ENCODE peak calls at places on chromosomes 11 and 22, in eight cellular contexts. R, Y, T, C, W, A, Q and I are unnamed samples.
A peak's percentile ranks its signal among the peaks of the same experiment; 100 is the strongest.

GRCh38 chr11:89182773-89183172 is 5.1 kb downstream of the TYR start:
- DNase-seq in R (no peak), Y (no peak), T (no peak), C (no peak), W (no peak), A (no peak), Q (no peak), I (peak; percentile 62)

GRCh38 chr11:34641456-34641855 is 20.6 kb downstream of the EHF start:
- DNase-seq in R (no peak), Y (no peak), T (no peak), C (no peak), W (no peak), A (no peak), Q (no peak), I (no peak)

GRCh38 chr11:68999093-68999747 is 13.8 kb downstream of the MRGPRF start:
- DNase-seq in R (no peak), Y (no peak), T (no peak), C (no peak), W (no peak), A (no peak), Q (no peak), I (no peak)

GRCh38 chr11:18623707-18624106 is 10.4 kb downstream of the SPTY2D1 start:
- DNase-seq in R (no peak), Y (no peak), T (no peak), C (no peak), W (no peak), A (no peak), Q (no peak), I (no peak)

GRCh38 chr22:45450101-45450785 is 36.8 kb downstream of the RIBC2 start:
- DNase-seq in R (no peak), Y (no peak), T (no peak), C (no peak), W (no peak), A (no peak), Q (peak; percentile 49), I (peak; percentile 31)

GRCh38 chr22:28907311-28908008 is 24.1 kb downstream of the ZNRF3 start:
- DNase-seq in R (no peak), Y (no peak), T (peak; percentile 91), C (no peak), W (no peak), A (peak; percentile 89), Q (no peak), I (no peak)

GRCh38 chr11:11332141-11332710 is 20.8 kb downstream of the CSNK2A3 start:
- DNase-seq in R (peak; percentile 1), Y (no peak), T (no peak), C (no peak), W (no peak), A (no peak), Q (no peak), I (no peak)

GRCh38 chr11:94876645-94877445 is 96.5 kb downstream of the CWC15 start:
- DNase-seq in R (no peak), Y (peak; percentile 84), T (peak; percentile 46), C (peak; percentile 84), W (peak; percentile 95), A (peak; percentile 31), Q (peak; percentile 94), I (peak; percentile 93)

GRCh38 chr11:35040221-35040942 is 98.6 kb upstream of the CD44 start:
- DNase-seq in R (no peak), Y (no peak), T (peak; percentile 87), C (no peak), W (peak; percentile 91), A (peak; percentile 84), Q (peak; percentile 86), I (peak; percentile 68)

GRCh38 chr11:607020-607780 is 8.6 kb downstream of the IRF7 start:
- DNase-seq in R (no peak), Y (no peak), T (no peak), C (no peak), W (no peak), A (no peak), Q (no peak), I (no peak)

GRCh38 chr11:12537778-12538401 is 136.3 kb upstream of the TEAD1 start:
- DNase-seq in R (peak; percentile 11), Y (peak; percentile 66), T (no peak), C (no peak), W (no peak), A (no peak), Q (peak; percentile 76), I (no peak)

GRCh38 chr22:35424081-35424480 is 24.1 kb downstream of the MCM5 start:
- DNase-seq in R (no peak), Y (no peak), T (no peak), C (no peak), W (no peak), A (no peak), Q (no peak), I (no peak)

GRCh38 chr22:17845790-17846189 is 71.5 kb upstream of the BID start:
- DNase-seq in R (no peak), Y (no peak), T (no peak), C (no peak), W (no peak), A (no peak), Q (no peak), I (peak; percentile 81)

GRCh38 chr11:69920500-69921428 is 101.5 kb upstream of the FGF3 start:
- DNase-seq in R (no peak), Y (peak; percentile 17), T (no peak), C (no peak), W (no peak), A (no peak), Q (no peak), I (no peak)

GRCh38 chr22:38273135-38273761 is 438 bp upstream of the TMEM184B start:
- DNase-seq in R (no peak), Y (no peak), T (no peak), C (no peak), W (no peak), A (no peak), Q (no peak), I (no peak)

GRCh38 chr11:69843529-69843921 is 24.3 kb upstream of the FGF3 start:
- DNase-seq in R (no peak), Y (no peak), T (no peak), C (no peak), W (no peak), A (no peak), Q (no peak), I (no peak)

GRCh38 chr22:38944653-38945052 is 12.8 kb upstream of the APOBEC3A start:
- DNase-seq in R (no peak), Y (no peak), T (no peak), C (no peak), W (no peak), A (no peak), Q (no peak), I (no peak)

GRCh38 chr11:119361056-119361787 is 14.7 kb upstream of the MFRP start:
- DNase-seq in R (peak; percentile 88), Y (peak; percentile 74), T (peak; percentile 26), C (peak; percentile 73), W (peak; percentile 80), A (no peak), Q (peak; percentile 95), I (peak; percentile 71)
- H3K4me3 ChIP-seq in R (peak overlapping the region; percentile 45), Y (no peak overlapping the region), T (no peak overlapping the region), C (peak overlapping the region; percentile 59), W (no peak overlapping the region), A (no peak overlapping the region), Q (no peak overlapping the region), I (no peak overlapping the region)

GRCh38 chr11:117910525-117910924 is 18.7 kb downstream of the TMPRSS13 start:
- DNase-seq in R (peak; percentile 28), Y (no peak), T (no peak), C (no peak), W (no peak), A (no peak), Q (no peak), I (no peak)
- TF ChIP-seq CTCF in R (peak; percentile 30), Y (no peak), T (no peak), C (no peak), W (no peak), A (no peak), Q (peak; percentile 3), I (no peak)

DNA sequence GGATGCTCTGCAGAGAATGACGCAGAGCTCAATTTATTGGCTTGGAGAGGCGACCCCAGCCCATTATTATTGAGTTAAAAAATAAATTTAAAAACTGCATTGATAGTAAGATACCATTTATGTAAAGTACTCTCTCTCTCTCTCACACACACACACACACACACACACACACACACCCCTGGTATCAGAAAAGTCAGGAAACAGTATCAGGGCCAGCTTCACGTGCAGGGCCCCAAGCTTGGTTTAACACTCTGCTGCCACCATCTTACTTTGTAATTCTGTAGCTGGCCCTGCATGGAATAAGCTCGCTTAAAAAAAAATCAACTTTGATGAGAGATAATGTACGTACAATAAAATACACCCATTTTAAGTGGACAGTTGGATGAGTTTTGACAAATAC is 59.8 kb upstream of the CD5 start:
- DNase-seq in R (no peak), Y (no peak), T (peak; percentile 62), C (no peak), W (no peak), A (no peak), Q (no peak), I (no peak)
- H3K4me3 ChIP-seq in R (no peak overlapping the region), Y (no peak overlapping the region), T (peak overlapping the region; percentile 94), C (no peak overlapping the region), W (no peak overlapping the region), A (peak overlapping the region; percentile 40), Q (no peak overlapping the region), I (no peak overlapping the region)

GRCh38 chr11:61181489-61181888 is 20.3 kb upstream of the VPS37C start:
- DNase-seq in R (no peak), Y (no peak), T (no peak), C (no peak), W (no peak), A (no peak), Q (no peak), I (no peak)

GRCh38 chr11:61187505-61188130 is 15.7 kb upstream of the PGA3 start:
- DNase-seq in R (peak; percentile 93), Y (peak; percentile 79), T (peak; percentile 87), C (peak; percentile 66), W (peak; percentile 84), A (peak; percentile 60), Q (peak; percentile 80), I (peak; percentile 70)

GRCh38 chr11:61186504-61186903 is 16.8 kb upstream of the PGA3 start:
- DNase-seq in R (no peak), Y (no peak), T (no peak), C (no peak), W (no peak), A (no peak), Q (no peak), I (no peak)

GRCh38 chr11:61183645-61184044 is 19.7 kb upstream of the PGA3 start:
- DNase-seq in R (no peak), Y (no peak), T (no peak), C (no peak), W (no peak), A (no peak), Q (no peak), I (no peak)
- TF ChIP-seq CTCF in R (no peak), Y (no peak), T (no peak), C (no peak), W (no peak), A (no peak), Q (no peak), I (peak; percentile 22)

GRCh38 chr11:114132944-114133394 is 73.5 kb downstream of the ZBTB16 start:
- DNase-seq in R (no peak), Y (peak; percentile 66), T (no peak), C (no peak), W (no peak), A (no peak), Q (peak; percentile 84), I (peak; percentile 85)
- H3K4me3 ChIP-seq in R (no peak overlapping the region), Y (peak overlapping the region; percentile 29), T (no peak overlapping the region), C (no peak overlapping the region), W (no peak overlapping the region), A (no peak overlapping the region), Q (no peak overlapping the region), I (no peak overlapping the region)